ENCODE peak calls at places on chromosomes 4 and X, in four cellular contexts. Y is body of pancreas, E is ovary, V is lower leg skin. G is an unnamed sample.

GRCh38 chr4:24730256-24731001 is 64.9 kb upstream of the SOD3 start:
- DNase-seq in Y (peak), E (no peak), V (peak), G (no peak)

GRCh38 chr4:74625981-74626380 is 168.3 kb downstream of the BTC start:
- DNase-seq in Y (no peak), E (no peak), V (no peak), G (no peak)

GRCh38 chr4:23945521-23946017 is 55.7 kb upstream of the PPARGC1A start:
- DNase-seq in Y (peak), E (no peak), V (peak), G (no peak)

GRCh38 chr4:136863756-136864155 is 668.5 kb downstream of the PCDH18 start:
- DNase-seq in Y (no peak), E (no peak), V (no peak), G (no peak)

GRCh38 chr4:70133473-70133872 is 20.6 kb upstream of the PRR27 start:
- DNase-seq in Y (no peak), E (no peak), V (no peak), G (no peak)

GRCh38 chrX:74656079-74656745 is 41.8 kb upstream of the RLIM start:
- DNase-seq in Y (no peak), E (no peak), V (no peak), G (no peak)

GRCh38 chrX:134548257-134548732 is 88.3 kb downstream of the HPRT1 start:
- DNase-seq in Y (no peak), E (no peak), V (no peak), G (no peak)

GRCh38 chr4:140764785-140765392 is 8.7 kb upstream of the TBC1D9 start:
- DNase-seq in Y (peak), E (no peak), V (no peak), G (no peak)

GRCh38 chr4:87030606-87031441 is 96.0 kb downstream of the AFF1 start:
- DNase-seq in Y (no peak), E (no peak), V (no peak), G (no peak)

GRCh38 chrX:116379854-116380253 is 56.6 kb upstream of the SLC6A14 start:
- DNase-seq in Y (peak), E (no peak), V (peak), G (no peak)

GRCh38 chrX:72348247-72348979 is 42.7 kb upstream of the CITED1 start:
- DNase-seq in Y (no peak), E (no peak), V (no peak), G (no peak)

GRCh38 chrX:77087529-77088169 is 359.5 kb upstream of the FGF16 start:
- DNase-seq in Y (peak), E (no peak), V (peak), G (no peak)

GRCh38 chr4:14952352-14952751 is 49.9 kb upstream of the CPEB2 start:
- DNase-seq in Y (no peak), E (no peak), V (no peak), G (no peak)

GRCh38 chr4:189221691-189222090 is 719.0 kb upstream of the FRG1 start:
- DNase-seq in Y (no peak), E (no peak), V (no peak), G (no peak)

GRCh38 chrX:70769659-70770232 is 138.8 kb downstream of the TEX11 start:
- DNase-seq in Y (no peak), E (no peak), V (no peak), G (no peak)

GRCh38 chr4:40939826-40940225 is 190.1 kb downstream of the NSUN7 start:
- DNase-seq in Y (no peak), E (no peak), V (no peak), G (no peak)

GRCh38 chr4:178812866-178813265 is 1370.6 kb upstream of the AGA start:
- DNase-seq in Y (no peak), E (no peak), V (no peak), G (no peak)

GRCh38 chr4:24849662-24850280 is 54.4 kb downstream of the SOD3 start:
- DNase-seq in Y (no peak), E (no peak), V (no peak), G (no peak)

GRCh38 chrX:143429831-143430230 is 87.4 kb downstream of the SPANXN3 start:
- DNase-seq in Y (no peak), E (no peak), V (no peak), G (no peak)

GRCh38 chrX:92213781-92214180 is 434.6 kb downstream of the PCDH11X start:
- DNase-seq in Y (no peak), E (no peak), V (no peak), G (no peak)

GRCh38 chr4:10722957-10723356 is 38.4 kb upstream of the CLNK start:
- DNase-seq in Y (no peak), E (no peak), V (no peak), G (no peak)

GRCh38 chrX:103363046-103363445 is 6.7 kb downstream of the TCEAL9 start:
- DNase-seq in Y (no peak), E (no peak), V (no peak), G (no peak)

GRCh38 chr4:73019462-73020047 is 50.0 kb downstream of the COX18 start:
- DNase-seq in Y (no peak), E (no peak), V (no peak), G (no peak)

GRCh38 chr4:176482972-176483371 is 163.2 kb downstream of the SPCS3 start:
- DNase-seq in Y (no peak), E (no peak), V (no peak), G (no peak)
- TF ChIP-seq CTCF in Y (no peak), E (no peak), V (no peak), G (no peak)

GRCh38 chr4:154081391-154081790 is 292.5 kb upstream of the SFRP2 start:
- DNase-seq in Y (no peak), E (no peak), V (no peak), G (no peak)

GRCh38 chr4:154086247-154086646 is 297.4 kb upstream of the SFRP2 start:
- DNase-seq in Y (no peak), E (no peak), V (no peak), G (no peak)

GRCh38 chr4:154078504-154079350 is 289.8 kb upstream of the SFRP2 start:
- DNase-seq in Y (no peak), E (no peak), V (no peak), G (no peak)

GRCh38 chr4:154084864-154085263 is 296.0 kb upstream of the SFRP2 start:
- DNase-seq in Y (no peak), E (no peak), V (no peak), G (no peak)

DNA sequence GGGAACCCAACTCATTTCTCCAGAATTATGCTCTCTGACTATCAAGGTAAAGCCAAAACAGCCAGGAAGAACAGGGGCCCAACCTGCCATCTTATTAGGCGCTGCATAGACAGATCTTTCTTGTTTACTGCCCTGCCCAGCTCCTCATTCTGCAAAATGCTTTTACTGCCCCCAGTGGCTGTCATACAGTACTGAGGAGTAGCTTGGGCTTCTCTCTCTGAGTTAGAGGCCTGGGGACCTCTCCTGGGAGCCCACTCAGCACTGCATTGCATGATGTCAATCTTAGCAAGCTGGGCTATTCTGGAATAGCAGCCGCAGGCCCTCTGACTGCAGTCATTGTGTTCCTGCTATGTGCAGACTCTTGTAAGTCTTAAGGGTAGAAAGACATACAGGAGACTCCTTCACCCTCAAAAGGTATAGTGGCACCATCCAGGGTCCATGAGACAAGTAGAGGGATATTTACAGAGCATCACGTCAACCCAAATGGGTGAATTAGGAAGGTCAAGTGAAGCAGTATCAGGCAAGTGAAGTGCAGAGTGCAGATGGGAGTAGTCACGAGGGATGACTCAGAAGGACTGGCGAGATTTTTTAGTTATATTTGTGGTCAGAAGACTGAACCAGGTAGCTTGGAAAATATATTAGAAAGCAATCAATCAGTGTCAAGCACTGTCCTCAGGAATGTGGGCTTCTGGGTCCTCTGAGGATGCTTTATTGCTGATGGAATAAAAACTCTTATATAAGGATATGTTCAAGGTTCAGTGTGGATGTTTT is 294.1 kb upstream of the SFRP2 start:
- DNase-seq in Y (no peak), E (no peak), V (no peak), G (no peak)
- TF ChIP-seq CTCF in Y (no peak), E (no peak), V (no peak), G (no peak)

GRCh38 chrX:153645151-153645550 is 1.9 kb upstream of the DUSP9 start:
- DNase-seq in Y (no peak), E (no peak), V (no peak), G (no peak)

GRCh38 chrX:153642313-153642654 is 4.7 kb upstream of the DUSP9 start:
- DNase-seq in Y (no peak), E (peak), V (no peak), G (no peak)

GRCh38 chrX:153644356-153645125 is 2.5 kb upstream of the DUSP9 start:
- DNase-seq in Y (no peak), E (peak), V (no peak), G (no peak)

GRCh38 chrX:153642655-153643430 is 4.2 kb upstream of the DUSP9 start:
- DNase-seq in Y (no peak), E (peak), V (no peak), G (no peak)

DNA sequence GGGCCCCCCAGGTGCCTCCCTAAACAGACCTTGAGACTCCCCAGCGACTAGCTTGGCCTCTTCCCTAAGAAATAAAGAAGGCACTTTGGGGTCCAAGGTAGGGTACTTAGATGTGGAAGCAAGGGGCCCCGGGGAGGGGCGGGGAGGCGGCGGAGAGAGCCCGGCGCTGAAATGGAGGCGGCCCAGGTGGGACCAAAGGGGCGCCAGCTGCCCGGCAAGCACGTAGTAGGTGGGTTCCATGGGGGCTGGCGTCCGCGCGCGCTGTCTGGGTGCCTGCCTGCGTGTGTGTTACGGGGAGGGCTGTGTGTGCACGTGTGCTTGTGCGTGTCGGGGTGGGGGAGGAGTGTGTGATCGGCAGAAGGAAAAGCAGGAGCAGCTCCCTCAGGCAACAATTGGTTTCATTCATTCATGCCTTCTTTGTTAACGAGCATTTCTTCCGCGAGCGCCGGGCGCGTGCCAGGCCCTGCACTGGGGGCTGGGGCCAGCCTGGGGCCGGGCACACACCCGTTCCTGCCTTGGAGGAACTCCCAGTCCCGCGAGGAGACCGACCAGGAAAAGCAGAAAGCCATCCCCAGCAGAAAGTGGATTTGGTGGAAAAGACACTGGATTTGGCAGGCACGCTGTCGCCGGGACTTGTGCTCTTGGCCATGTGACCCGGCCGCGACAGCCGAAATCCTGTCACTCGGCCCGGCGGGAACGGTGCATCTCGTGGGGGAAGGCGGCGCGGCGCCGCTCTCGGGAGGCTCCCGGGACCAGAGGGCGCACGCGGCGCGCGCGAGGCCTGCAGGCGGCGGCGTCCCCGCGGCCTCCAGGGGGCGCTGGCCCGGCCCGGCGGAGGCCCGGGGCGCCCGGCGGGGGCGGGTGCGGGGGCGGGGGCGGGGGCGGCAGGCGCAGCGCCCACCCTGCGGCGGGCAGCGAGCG is 3.3 kb upstream of the DUSP9 start:
- DNase-seq in Y (no peak), E (peak), V (no peak), G (no peak)
- TF ChIP-seq CTCF in Y (no peak), E (no peak), V (no peak), G (no peak)

GRCh38 chrX:6432211-6432610 is 102.7 kb downstream of the VCX3A start:
- DNase-seq in Y (no peak), E (no peak), V (no peak), G (no peak)
- TF ChIP-seq CTCF in Y (no peak), E (no peak), V (no peak), G (no peak)

DNA sequence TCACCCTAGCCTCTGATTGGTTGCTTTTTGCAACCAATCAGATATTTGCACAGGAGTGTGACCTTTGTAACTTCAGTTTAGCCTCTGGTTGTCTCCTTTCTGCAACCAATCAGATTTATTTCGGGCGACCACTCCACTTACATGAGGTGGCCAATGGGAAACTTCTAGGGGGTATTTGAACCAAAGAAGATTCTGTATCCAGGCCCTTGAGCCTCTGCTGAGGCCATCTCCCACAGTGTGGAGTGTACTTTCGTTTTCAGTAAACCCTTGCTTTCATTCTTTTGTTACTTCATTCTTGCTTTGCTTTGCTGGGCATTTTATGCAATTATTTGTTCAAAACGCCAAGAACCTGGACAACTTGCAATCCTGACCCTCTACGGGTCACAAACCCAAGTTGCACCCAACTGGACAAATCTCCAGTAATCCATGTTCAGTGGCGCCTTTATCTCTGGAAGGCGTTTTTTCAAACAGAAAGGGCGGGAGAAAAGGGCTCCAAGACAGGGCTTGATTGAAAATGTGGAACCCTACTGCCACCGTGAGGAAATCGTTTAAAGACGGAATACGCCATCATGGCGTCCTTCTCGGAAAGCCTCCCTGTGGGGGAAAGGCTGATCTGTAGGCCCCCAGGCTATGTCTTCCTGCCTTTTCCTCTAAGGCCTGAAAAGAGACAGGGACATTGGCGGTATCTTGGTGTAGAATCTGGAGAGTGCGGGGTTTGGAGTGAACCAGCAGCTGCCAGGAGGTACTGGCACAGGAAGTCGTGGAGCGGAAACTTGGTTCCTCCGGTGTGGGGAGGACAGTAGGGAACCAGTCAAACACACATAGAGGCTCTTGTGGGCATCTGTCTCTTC is 184.6 kb downstream of the OR13H1 start:
- DNase-seq in Y (peak), E (peak), V (no peak), G (no peak)
- TF ChIP-seq CTCF in Y (no peak), E (peak), V (no peak), G (no peak)

DNA sequence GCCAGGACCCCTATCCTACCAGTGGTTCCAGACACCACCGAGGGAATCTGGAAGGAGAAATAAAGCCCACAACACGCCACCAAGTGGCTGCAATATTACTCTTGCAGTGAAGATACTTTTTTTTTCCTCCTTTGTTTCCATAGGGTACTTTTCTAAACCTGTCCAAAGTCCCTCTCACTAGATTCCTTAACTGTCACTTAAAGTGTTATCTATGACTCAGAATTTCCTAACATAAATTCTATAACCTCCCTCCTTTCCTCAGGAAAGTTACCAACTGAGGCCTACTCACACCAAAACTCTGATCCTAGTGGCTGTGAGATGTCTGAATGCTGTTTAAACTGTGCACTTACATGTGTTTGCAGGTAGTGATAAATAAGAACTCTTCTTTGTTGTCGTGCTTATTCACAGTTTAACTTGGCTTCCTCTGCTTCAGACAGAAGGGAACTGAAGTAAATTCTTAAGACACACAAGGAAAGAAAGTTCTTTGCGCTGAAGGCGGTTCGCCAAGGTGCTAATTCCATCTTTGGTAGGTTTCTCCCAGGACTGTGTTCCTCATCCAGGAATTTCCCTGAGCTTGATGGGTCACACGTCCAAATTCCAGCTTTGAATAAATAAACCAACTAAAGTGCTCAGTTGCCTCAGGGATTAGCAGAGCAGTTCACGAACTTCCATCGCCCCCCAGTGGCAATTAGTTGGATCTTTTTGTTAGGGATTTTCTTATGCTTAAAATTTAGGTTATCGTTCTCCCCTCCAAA is 10.7 kb upstream of the HCCS start:
- DNase-seq in Y (peak), E (no peak), V (no peak), G (no peak)
- TF ChIP-seq CTCF in Y (peak), E (no peak), V (no peak), G (no peak)

GRCh38 chr4:133102612-133103409 is 46.3 kb upstream of the PCDH10 start:
- DNase-seq in Y (no peak), E (no peak), V (no peak), G (no peak)
- TF ChIP-seq CTCF in Y (no peak), E (no peak), V (no peak), G (no peak)

GRCh38 chrX:130714665-130715064 is 188.3 kb downstream of the ENOX2 start:
- DNase-seq in Y (no peak), E (no peak), V (no peak), G (no peak)

GRCh38 chrX:130715299-130715698 is 187.7 kb downstream of the ENOX2 start:
- DNase-seq in Y (no peak), E (no peak), V (no peak), G (no peak)

GRCh38 chrX:130716822-130717405 is 186.1 kb downstream of the ENOX2 start:
- DNase-seq in Y (no peak), E (no peak), V (no peak), G (no peak)

GRCh38 chrX:130719399-130719798 is 183.6 kb downstream of the ENOX2 start:
- DNase-seq in Y (no peak), E (no peak), V (no peak), G (no peak)

GRCh38 chrX:130718137-130718536 is 184.9 kb downstream of the ENOX2 start:
- DNase-seq in Y (no peak), E (no peak), V (no peak), G (no peak)
- TF ChIP-seq CTCF in Y (no peak), E (no peak), V (no peak), G (no peak)

GRCh38 chrX:16215660-16216059 is 48.4 kb downstream of the MAGEB17 start:
- DNase-seq in Y (no peak), E (no peak), V (no peak), G (no peak)

GRCh38 chrX:16213970-16214369 is 46.7 kb downstream of the MAGEB17 start:
- DNase-seq in Y (no peak), E (no peak), V (no peak), G (no peak)

GRCh38 chrX:16208601-16209000 is 41.3 kb downstream of the MAGEB17 start:
- DNase-seq in Y (no peak), E (no peak), V (no peak), G (no peak)

GRCh38 chrX:16212024-16212423 is 44.7 kb downstream of the MAGEB17 start:
- DNase-seq in Y (peak), E (no peak), V (no peak), G (no peak)

DNA sequence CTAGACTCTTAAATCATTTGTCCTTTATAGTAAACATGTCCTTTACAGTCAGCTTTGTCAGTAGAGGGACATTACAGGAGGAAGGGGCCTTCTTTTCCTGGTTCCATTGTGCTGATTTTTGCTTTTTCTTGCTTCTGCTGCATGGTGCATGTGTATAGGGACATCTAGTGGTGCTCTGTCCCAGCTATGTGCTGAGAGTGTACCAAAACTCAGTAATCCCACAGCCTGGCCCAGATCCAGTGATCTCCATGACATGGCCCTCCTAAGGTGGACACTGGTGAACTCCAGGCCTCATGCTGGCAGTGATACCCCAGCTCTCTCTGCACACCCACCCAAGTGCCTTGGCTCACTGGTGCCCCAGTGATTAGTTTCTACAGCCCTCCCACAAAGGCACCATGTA is 45.2 kb downstream of the MAGEB17 start:
- DNase-seq in Y (peak), E (no peak), V (no peak), G (no peak)
- TF ChIP-seq CTCF in Y (peak), E (no peak), V (no peak), G (no peak)

G was measured in activated B cell treated with CpG ODN at 0.5 μM for 24 hours.